ENCODE peak calls at places on chromosomes 6 and 20, in four cellular contexts. S, X, D and O are unnamed samples. For H3K4me1, the result is how much of the 10 kb centered on the place peaks cover.

GRCh38 chr6:30156262-30156599 is 4.8 kb downstream of the TRIM10 start:
- DNase-seq in D (peak), S (peak), X (no peak), O (no peak)

GRCh38 chr20:38811769-38812168 is 6.3 kb downstream of the PPP1R16B start:
- DNase-seq in S (no peak), X (no peak), D (no peak), O (no peak)

GRCh38 chr6:116144590-116144989 is 18.7 kb upstream of the COL10A1 start:
- DNase-seq in X (no peak), D (no peak), S (no peak), O (no peak)

GRCh38 chr6:107715523-107716321 is 108.4 kb downstream of the SCML4 start:
- DNase-seq in S (no peak), D (no peak), X (no peak), O (no peak)

GRCh38 chr6:146194434-146194833 is 165.6 kb downstream of the GRM1 start:
- DNase-seq in D (no peak), S (no peak), X (no peak), O (no peak)

GRCh38 chr6:143397229-143398222 is 53.0 kb downstream of the ADAT2 start:
- DNase-seq in S (peak), X (peak), D (peak), O (no peak)

GRCh38 chr6:47455533-47456209 is 21.9 kb upstream of the CD2AP start:
- DNase-seq in D (no peak), X (no peak), S (no peak), O (peak)

GRCh38 chr6:6584310-6585002 is 4.1 kb upstream of the LY86 start:
- DNase-seq in X (no peak), S (no peak), D (no peak), O (no peak)

GRCh38 chr20:8265588-8265987 is 133.5 kb downstream of the PLCB1 start:
- DNase-seq in X (no peak), S (no peak), D (no peak), O (no peak)

GRCh38 chr6:111894951-111895350 is 21.7 kb upstream of the FYN start:
- DNase-seq in X (no peak), D (no peak), S (no peak), O (no peak)

GRCh38 chr20:22312744-22313346 is 271.5 kb downstream of the FOXA2 start:
- DNase-seq in D (peak), X (peak), S (no peak), O (no peak)

GRCh38 chr20:11429889-11430580 is 487.7 kb upstream of the BTBD3 start:
- DNase-seq in D (no peak), X (peak), S (no peak), O (no peak)

GRCh38 chr6:684831-685636 is 7.9 kb downstream of the EXOC2 start:
- DNase-seq in X (no peak), D (no peak), S (no peak), O (no peak)

GRCh38 chr6:41878961-41879405 is 16.2 kb downstream of the USP49 start:
- DNase-seq in D (no peak), S (no peak), X (no peak), O (no peak)

GRCh38 chr6:32718879-32719278 is 22.3 kb upstream of the HLA-DQA2 start:
- DNase-seq in S (no peak), D (no peak), X (no peak), O (no peak)

GRCh38 chr6:15493437-15494168 is 169.2 kb downstream of the DTNBP1 start:
- DNase-seq in D (no peak), X (no peak), S (no peak), O (no peak)

GRCh38 chr20:4016349-4017050 is 1.1 kb upstream of the RNF24 start:
- DNase-seq in X (no peak), S (no peak), D (no peak), O (no peak)

GRCh38 chr6:121223212-121223611 is 111.1 kb downstream of the TBC1D32 start:
- DNase-seq in X (no peak), D (no peak), S (no peak), O (no peak)

GRCh38 chr20:1987826-1988225 is 6.0 kb downstream of the PDYN start:
- DNase-seq in X (no peak), D (no peak), S (no peak), O (no peak)

GRCh38 chr20:63618291-63618980 is 8.5 kb downstream of the GMEB2 start:
- DNase-seq in D (no peak), X (no peak), S (no peak), O (no peak)

GRCh38 chr6:74991573-74992332 is 214.1 kb downstream of the COL12A1 start:
- DNase-seq in S (no peak), X (no peak), D (no peak), O (no peak)

GRCh38 chr6:170444056-170444505 is 109.0 kb downstream of the PSMB1 start:
- DNase-seq in X (no peak), D (no peak), S (no peak), O (no peak)

GRCh38 chr20:50856475-50857041 is 61.7 kb downstream of the BCAS4 start:
- DNase-seq in S (no peak), X (no peak), D (no peak), O (no peak)

GRCh38 chr6:31035862-31036497 is 25.7 kb downstream of the MUC22 start:
- DNase-seq in X (no peak), D (no peak), S (no peak), O (no peak)

GRCh38 chr20:40715491-40715890 is 26.5 kb upstream of the MAFB start:
- DNase-seq in S (no peak), D (no peak), X (no peak), O (no peak)

GRCh38 chr20:25987073-25987927 is 290.6 kb upstream of the ZNF337 start:
- DNase-seq in S (no peak), D (peak), X (peak), O (peak)
- TF ChIP-seq CTCF in S (peak), D (peak), X (peak), O (no peak)

GRCh38 chr6:166203003-166203640 is 35.5 kb upstream of the TBXT start:
- DNase-seq in X (no peak), S (no peak), D (no peak), O (no peak)

GRCh38 chr6:166203641-166204222 is 36.1 kb upstream of the TBXT start:
- DNase-seq in D (no peak), X (no peak), S (no peak), O (no peak)

GRCh38 chr6:166206510-166207389 is 39.1 kb upstream of the TBXT start:
- DNase-seq in X (no peak), S (no peak), D (no peak), O (no peak)

GRCh38 chr6:166204852-166205650 is 37.4 kb upstream of the TBXT start:
- DNase-seq in D (no peak), X (no peak), S (no peak), O (no peak)

DNA sequence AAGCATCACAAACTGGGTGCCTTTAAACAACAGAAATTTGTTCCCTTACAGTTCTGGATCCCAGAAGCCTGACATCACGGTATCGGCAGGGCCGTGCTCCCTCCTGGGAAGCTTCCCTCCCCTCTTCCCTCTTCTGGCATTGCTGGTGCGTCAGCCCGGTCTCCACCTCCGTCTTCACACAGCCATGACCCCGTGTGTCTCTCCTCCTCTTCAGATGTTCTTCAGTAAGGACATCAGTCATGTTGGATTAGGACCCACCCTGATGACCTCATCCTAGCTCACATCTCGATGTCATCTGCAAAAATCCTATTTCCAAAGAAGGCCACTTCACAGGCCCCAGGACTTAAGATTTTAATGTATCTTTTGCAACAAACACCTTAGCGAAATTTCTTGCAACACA is 38.4 kb upstream of the TBXT start:
- DNase-seq in X (no peak), S (no peak), D (no peak), O (no peak)
- H3K4me1 ChIP-seq in X (under half), S (under half), D (under half), O (under half)

GRCh38 chr20:19212524-19213502 is at the start of gene SLC24A3:
- DNase-seq in S (peak), D (peak), X (peak), O (peak)
- TF ChIP-seq CTCF in S (peak), D (peak), X (peak), O (no peak)

GRCh38 chr6:156777866-156778614 is 862 bp downstream of the ARID1B start:
- DNase-seq in D (peak), X (peak), S (peak), O (peak)

GRCh38 chr6:156780962-156781705 is 4.0 kb downstream of the ARID1B start:
- DNase-seq in S (no peak), D (no peak), X (no peak), O (no peak)

GRCh38 chr6:156780117-156780641 is 3.0 kb downstream of the ARID1B start:
- DNase-seq in D (peak), S (peak), X (peak), O (peak)

GRCh38 chr6:156778615-156779205 is 1.5 kb downstream of the ARID1B start:
- DNase-seq in D (peak), S (peak), X (peak), O (peak)

GRCh38 chr6:156779206-156780116 is 2.3 kb downstream of the ARID1B start:
- DNase-seq in X (peak), S (peak), D (peak), O (peak)
- H3K4me1 ChIP-seq in X (under half), S (under half), D (under half), O (under half)

DNA sequence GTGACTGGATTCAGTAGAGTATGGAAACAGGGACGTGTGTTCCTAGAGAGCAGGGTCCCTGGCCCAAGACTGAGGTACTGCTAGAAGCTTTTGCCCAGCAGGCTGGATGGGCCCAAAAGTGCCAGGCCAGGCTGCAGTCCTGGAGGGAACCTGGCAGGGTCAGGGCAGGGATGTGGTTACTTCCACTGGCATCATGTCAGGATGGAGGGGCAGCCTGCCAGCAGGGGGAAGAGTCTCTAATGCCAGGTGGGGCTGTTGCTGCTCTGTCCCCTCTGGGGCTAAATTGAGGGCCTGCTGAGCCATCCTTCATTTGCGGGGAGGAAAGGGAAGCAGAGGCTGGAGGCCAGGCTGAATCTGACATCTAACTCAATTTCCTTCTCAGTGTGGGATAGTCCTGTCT is 17.2 kb downstream of the ZDHHC14 start:
- DNase-seq in S (no peak), D (no peak), X (no peak), O (no peak)
- TF ChIP-seq CTCF in S (no peak), D (no peak), X (no peak), O (no peak)